ENCODE peak calls at places on chromosomes 3 and 15, in six cellular contexts. G is GM23338, Y is HCT116, H is endothelial cell of umbilical vein, Z is breast epithelium, I is HL-60. F is an unnamed sample.
A peak's percentile ranks its signal among the peaks of the same experiment; 100 is the strongest.

GRCh38 chr3:132242095-132242494 is 75.1 kb upstream of the ACP3 start:
- DNase-seq in G (no peak), Y (no peak), H (no peak), Z (no peak), I (no peak), F (no peak)

GRCh38 chr3:154852515-154852914 is 227.6 kb upstream of the MME start:
- DNase-seq in G (no peak), Y (no peak), H (no peak), Z (no peak), I (no peak), F (no peak)

GRCh38 chr3:13301295-13301987 is 118.7 kb downstream of the NUP210 start:
- DNase-seq in G (peak; percentile 95), Y (peak; percentile 12), H (no peak), Z (no peak), I (peak; percentile 51), F (no peak)

GRCh38 chr3:43531835-43532234 is 90.0 kb downstream of the ANO10 start:
- DNase-seq in G (no peak), Y (no peak), H (peak; percentile 23), Z (no peak), I (no peak), F (no peak)

GRCh38 chr3:52202384-52203077 is 4.6 kb downstream of the ALAS1 start:
- DNase-seq in G (no peak), Y (no peak), H (no peak), Z (no peak), I (peak; percentile 79), F (no peak)

GRCh38 chr3:169865176-169865800 is 4.4 kb downstream of the LRRC31 start:
- DNase-seq in G (no peak), Y (no peak), H (no peak), Z (no peak), I (no peak), F (no peak)

GRCh38 chr3:58994746-58995330 is 55.0 kb downstream of the CFAP20DC start:
- DNase-seq in G (peak; percentile 83), Y (peak; percentile 60), H (peak; percentile 60), Z (no peak), I (no peak), F (no peak)

GRCh38 chr3:113205481-113205880 is 5.9 kb upstream of the BOC start:
- DNase-seq in G (no peak), Y (no peak), H (no peak), Z (no peak), I (no peak), F (no peak)

GRCh38 chr3:36729204-36730056 is 34.9 kb downstream of the DCLK3 start:
- DNase-seq in G (peak; percentile 59), Y (peak; percentile 39), H (peak; percentile 50), Z (no peak), I (no peak), F (no peak)

GRCh38 chr3:198081421-198081844 is 121.4 kb downstream of the LMLN start:
- DNase-seq in G (peak; percentile 30), Y (no peak), H (no peak), Z (no peak), I (no peak), F (no peak)

GRCh38 chr3:150081084-150081483 is 110.4 kb upstream of the PFN2 start:
- DNase-seq in G (no peak), Y (no peak), H (no peak), Z (no peak), I (no peak), F (no peak)

GRCh38 chr3:33364531-33365128 is 75.6 kb downstream of the UBP1 start:
- DNase-seq in G (no peak), Y (no peak), H (no peak), Z (no peak), I (no peak), F (no peak)

GRCh38 chr3:106183762-106184391 is 315.1 kb upstream of the CBLB start:
- DNase-seq in G (no peak), Y (no peak), H (no peak), Z (no peak), I (no peak), F (no peak)

GRCh38 chr3:152910211-152910610 is 75.3 kb downstream of the P2RY1 start:
- DNase-seq in G (peak; percentile 15), Y (no peak), H (no peak), Z (no peak), I (no peak), F (no peak)

GRCh38 chr3:42012378-42012934 is 50.6 kb upstream of the ULK4 start:
- DNase-seq in G (no peak), Y (no peak), H (no peak), Z (no peak), I (no peak), F (no peak)

GRCh38 chr3:123743121-123743520 is 141.0 kb downstream of the MYLK start:
- DNase-seq in G (no peak), Y (no peak), H (no peak), Z (no peak), I (no peak), F (no peak)

GRCh38 chr15:91338763-91339162 is 238.7 kb downstream of the SV2B start:
- DNase-seq in G (peak; percentile 67), Y (no peak), H (no peak), Z (no peak), I (no peak), F (no peak)

GRCh38 chr3:127005864-127006500 is 23.1 kb downstream of the PLXNA1 start:
- DNase-seq in G (no peak), Y (no peak), H (no peak), Z (no peak), I (no peak), F (no peak)

GRCh38 chr15:98126326-98127090 is 166.0 kb downstream of the ARRDC4 start:
- DNase-seq in G (no peak), Y (no peak), H (no peak), Z (no peak), I (no peak), F (no peak)

GRCh38 chr15:77482570-77482969 is 61.9 kb downstream of the HMG20A start:
- DNase-seq in G (no peak), Y (no peak), H (peak; percentile 87), Z (no peak), I (no peak), F (no peak)

GRCh38 chr3:175818811-175819464 is 959.8 kb downstream of the NAALADL2 start:
- DNase-seq in G (peak; percentile 59), Y (peak; percentile 3), H (no peak), Z (no peak), I (no peak), F (no peak)

GRCh38 chr15:25247418-25248030 is 191.3 kb downstream of the UBE3A start:
- DNase-seq in G (no peak), Y (no peak), H (no peak), Z (peak; percentile 7), I (no peak), F (no peak)

GRCh38 chr3:126340081-126340511 is 17.1 kb downstream of the KLF15 start:
- DNase-seq in G (no peak), Y (no peak), H (no peak), Z (no peak), I (no peak), F (no peak)

GRCh38 chr15:46354443-46354842 is 719.6 kb downstream of the SQOR start:
- DNase-seq in G (no peak), Y (no peak), H (no peak), Z (no peak), I (no peak), F (no peak)

GRCh38 chr15:31367730-31368344 is 41.2 kb downstream of the KLF13 start:
- DNase-seq in G (no peak), Y (no peak), H (no peak), Z (no peak), I (no peak), F (no peak)

GRCh38 chr3:13022348-13023250 is 50.6 kb downstream of the IQSEC1 start:
- DNase-seq in G (peak; percentile 62), Y (no peak), H (peak; percentile 51), Z (peak; percentile 57), I (no peak), F (no peak)

DNA sequence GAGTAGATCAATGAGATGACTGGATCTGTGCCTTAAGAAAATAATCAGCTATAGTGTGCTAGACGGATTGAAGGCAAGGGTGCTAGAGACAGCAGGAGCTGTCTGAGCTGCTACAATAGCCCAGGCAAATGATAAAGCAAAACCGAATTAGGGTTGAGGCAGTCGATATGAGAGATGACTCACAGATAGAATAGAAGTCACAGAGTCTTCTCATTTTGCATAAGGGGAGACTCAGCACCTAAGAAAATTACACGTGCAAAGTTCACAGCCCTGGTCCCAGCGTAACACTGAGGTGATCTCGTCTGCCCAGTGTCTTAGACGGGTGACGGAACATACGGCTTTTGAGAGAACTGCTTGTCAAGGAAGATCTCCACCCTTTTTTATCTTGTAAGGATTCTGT is 11.6 kb downstream of the LPP start:
- DNase-seq in G (no peak), Y (no peak), H (no peak), Z (no peak), I (no peak), F (no peak)
- TF ChIP-seq POLR2AphosphoS5 in G (no peak), Y (no peak), H (no peak), Z (no peak), I (no peak), F (no peak)

DNA sequence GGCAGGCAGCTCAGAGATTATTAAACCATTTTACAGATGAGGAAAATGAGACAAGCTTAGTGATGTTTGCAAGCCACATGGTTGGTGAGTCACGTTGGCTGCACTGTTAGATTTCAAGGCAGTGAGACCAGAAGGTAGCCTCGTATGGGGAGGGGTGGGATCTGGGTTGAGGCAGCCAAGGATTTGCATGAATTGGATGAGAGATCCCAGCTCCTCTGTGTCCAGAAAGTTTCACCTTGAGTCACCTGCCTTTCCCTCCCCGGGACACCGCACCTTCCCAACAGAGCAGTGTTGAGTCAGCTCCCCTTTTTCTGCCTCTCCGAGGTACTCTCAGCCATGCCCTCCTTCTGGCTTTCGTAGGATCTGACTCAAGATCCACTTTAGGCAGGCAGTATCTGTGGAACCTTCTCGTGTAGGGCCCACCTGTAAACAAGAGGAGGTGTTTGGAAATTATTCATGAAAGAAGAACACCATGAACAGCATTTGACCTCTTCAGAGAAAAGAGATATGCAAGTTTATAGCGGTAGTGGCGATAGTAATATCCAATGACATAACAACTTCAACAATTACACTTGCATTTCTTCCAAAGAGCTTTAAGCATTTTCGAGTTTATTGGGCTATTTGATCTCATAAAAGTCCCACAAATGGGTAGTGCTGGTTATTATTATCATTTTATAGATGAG is 46.8 kb upstream of the VPS8 start:
- DNase-seq in G (no peak), Y (no peak), H (no peak), Z (no peak), I (no peak), F (no peak)
- H3K4me3 ChIP-seq in G (no peak overlapping the region), Y (no peak overlapping the region), H (no peak overlapping the region), Z (no peak overlapping the region), I (no peak overlapping the region), F (no peak overlapping the region)

GRCh38 chr3:128430276-128430675 is 36.4 kb downstream of the DNAJB8 start:
- DNase-seq in G (no peak), Y (no peak), H (no peak), Z (no peak), I (no peak), F (no peak)

GRCh38 chr3:128429275-128429674 is 37.4 kb downstream of the DNAJB8 start:
- DNase-seq in G (no peak), Y (no peak), H (no peak), Z (no peak), I (no peak), F (no peak)

GRCh38 chr3:128431803-128432300 is 34.8 kb downstream of the DNAJB8 start:
- DNase-seq in G (peak; percentile 32), Y (no peak), H (no peak), Z (no peak), I (no peak), F (no peak)

GRCh38 chr3:128429751-128430150 is 36.9 kb downstream of the DNAJB8 start:
- DNase-seq in G (no peak), Y (no peak), H (no peak), Z (no peak), I (no peak), F (no peak)

GRCh38 chr3:128430731-128431130 is 36.0 kb downstream of the DNAJB8 start:
- DNase-seq in G (no peak), Y (no peak), H (no peak), Z (no peak), I (no peak), F (no peak)
- TF ChIP-seq POLR2AphosphoS5 in G (no peak), Y (no peak), H (no peak), Z (no peak), I (no peak), F (no peak)

GRCh38 chr3:71547254-71548198 is 36.0 kb downstream of the FOXP1 start:
- DNase-seq in G (no peak), Y (no peak), H (no peak), Z (no peak), I (peak; percentile 91), F (no peak)
- H3K4me3 ChIP-seq in G (no peak overlapping the region), Y (no peak overlapping the region), H (no peak overlapping the region), Z (no peak overlapping the region), I (no peak overlapping the region), F (no peak overlapping the region)

F was measured in vagina.